ENCODE peak calls at places on chromosomes 3 and 15, in eight cellular contexts. One of them, this sample, is unnamed.
A peak's percentile ranks its signal among the peaks of the same experiment; 100 is the strongest.

GRCh38 chr15:91622676-91623342 is 230.7 kb upstream of the SLCO3A1 start:
- DNase-seq in cardiac fibroblast: no peak
- DNase-seq in GM10248: no peak
- DNase-seq in B cell: no peak
- DNase-seq in prostate gland: no peak
- DNase-seq in H9: no peak
- DNase-seq in GM20000: no peak
- DNase-seq in lower lobe of right lung: no peak
- DNase-seq in this sample: no peak

GRCh38 chr15:99249270-99249817 is at the start of gene TTC23:
- DNase-seq in B cell: no peak
- DNase-seq in GM10248: no peak
- DNase-seq in GM20000: no peak
- DNase-seq in cardiac fibroblast: peak; percentile 90
- DNase-seq in prostate gland: peak; percentile 40
- DNase-seq in lower lobe of right lung: no peak
- DNase-seq in H9: peak; percentile 37
- DNase-seq in this sample: peak; percentile 92

GRCh38 chr3:143595456-143596077 is 252.7 kb downstream of the SLC9A9 start:
- DNase-seq in lower lobe of right lung: no peak
- DNase-seq in prostate gland: no peak
- DNase-seq in H9: no peak
- DNase-seq in GM10248: peak; percentile 42
- DNase-seq in cardiac fibroblast: no peak
- DNase-seq in GM20000: peak; percentile 35
- DNase-seq in B cell: peak; percentile 38
- DNase-seq in this sample: no peak

GRCh38 chr3:131299836-131300235 is 81.7 kb upstream of the NUDT16 start:
- DNase-seq in GM10248: no peak
- DNase-seq in lower lobe of right lung: no peak
- DNase-seq in B cell: no peak
- DNase-seq in cardiac fibroblast: no peak
- DNase-seq in GM20000: no peak
- DNase-seq in prostate gland: no peak
- DNase-seq in H9: no peak
- DNase-seq in this sample: no peak

GRCh38 chr3:114585687-114586086 is 291.9 kb downstream of the TIGIT start:
- DNase-seq in prostate gland: no peak
- DNase-seq in H9: no peak
- DNase-seq in lower lobe of right lung: no peak
- DNase-seq in GM10248: no peak
- DNase-seq in cardiac fibroblast: peak; percentile 15
- DNase-seq in B cell: no peak
- DNase-seq in GM20000: no peak
- DNase-seq in this sample: no peak

GRCh38 chr15:71755571-71755970 is 54.8 kb upstream of the NR2E3 start:
- DNase-seq in lower lobe of right lung: no peak
- DNase-seq in H9: no peak
- DNase-seq in GM10248: no peak
- DNase-seq in cardiac fibroblast: no peak
- DNase-seq in GM20000: no peak
- DNase-seq in B cell: no peak
- DNase-seq in prostate gland: no peak
- DNase-seq in this sample: no peak

GRCh38 chr3:31532587-31533168 is at the start of gene STT3B:
- DNase-seq in GM10248: peak; percentile 78
- DNase-seq in cardiac fibroblast: peak; percentile 88
- DNase-seq in GM20000: peak; percentile 87
- DNase-seq in H9: peak; percentile 78
- DNase-seq in prostate gland: peak; percentile 69
- DNase-seq in B cell: peak; percentile 86
- DNase-seq in lower lobe of right lung: peak; percentile 89
- DNase-seq in this sample: peak; percentile 88

GRCh38 chr15:54159044-54159443 is 180.8 kb downstream of the UNC13C start:
- DNase-seq in lower lobe of right lung: no peak
- DNase-seq in H9: no peak
- DNase-seq in GM20000: no peak
- DNase-seq in cardiac fibroblast: no peak
- DNase-seq in GM10248: no peak
- DNase-seq in prostate gland: no peak
- DNase-seq in B cell: no peak
- DNase-seq in this sample: no peak

GRCh38 chr15:42065478-42065877 is 28.9 kb downstream of the PLA2G4D start:
- DNase-seq in H9: no peak
- DNase-seq in lower lobe of right lung: no peak
- DNase-seq in GM20000: no peak
- DNase-seq in B cell: no peak
- DNase-seq in GM10248: no peak
- DNase-seq in prostate gland: no peak
- DNase-seq in cardiac fibroblast: no peak
- DNase-seq in this sample: no peak

GRCh38 chr3:179421500-179421899 is 29.8 kb downstream of the GNB4 start:
- DNase-seq in GM20000: no peak
- DNase-seq in GM10248: no peak
- DNase-seq in prostate gland: no peak
- DNase-seq in cardiac fibroblast: peak; percentile 77
- DNase-seq in B cell: no peak
- DNase-seq in H9: no peak
- DNase-seq in lower lobe of right lung: no peak
- DNase-seq in this sample: peak; percentile 33

GRCh38 chr3:38133557-38134405 is 3.1 kb downstream of the ACAA1 start:
- DNase-seq in lower lobe of right lung: peak; percentile 45
- DNase-seq in H9: no peak
- DNase-seq in GM10248: no peak
- DNase-seq in B cell: no peak
- DNase-seq in cardiac fibroblast: no peak
- DNase-seq in prostate gland: peak; percentile 74
- DNase-seq in GM20000: no peak
- DNase-seq in this sample: no peak

GRCh38 chr3:143157957-143158548 is 38.5 kb downstream of the CHST2 start:
- DNase-seq in cardiac fibroblast: no peak
- DNase-seq in lower lobe of right lung: no peak
- DNase-seq in GM10248: no peak
- DNase-seq in B cell: no peak
- DNase-seq in prostate gland: no peak
- DNase-seq in GM20000: no peak
- DNase-seq in H9: no peak
- DNase-seq in this sample: no peak

GRCh38 chr3:136141891-136142290 is 54.2 kb downstream of the MSL2 start:
- DNase-seq in GM10248: no peak
- DNase-seq in cardiac fibroblast: no peak
- DNase-seq in lower lobe of right lung: no peak
- DNase-seq in GM20000: no peak
- DNase-seq in H9: no peak
- DNase-seq in B cell: no peak
- DNase-seq in prostate gland: no peak
- DNase-seq in this sample: no peak

GRCh38 chr15:75732206-75732808 is 19.7 kb upstream of the CSPG4 start:
- DNase-seq in GM20000: no peak
- DNase-seq in H9: no peak
- DNase-seq in B cell: peak; percentile 29
- DNase-seq in prostate gland: no peak
- DNase-seq in cardiac fibroblast: no peak
- DNase-seq in GM10248: no peak
- DNase-seq in lower lobe of right lung: peak; percentile 42
- DNase-seq in this sample: no peak

GRCh38 chr15:33402640-33403039 is 91.9 kb downstream of the RYR3 start:
- DNase-seq in lower lobe of right lung: no peak
- DNase-seq in GM20000: no peak
- DNase-seq in B cell: no peak
- DNase-seq in GM10248: no peak
- DNase-seq in H9: no peak
- DNase-seq in prostate gland: no peak
- DNase-seq in cardiac fibroblast: no peak
- DNase-seq in this sample: no peak

GRCh38 chr3:161372321-161373260 is 1.3 kb upstream of the SPTSSB start:
- DNase-seq in cardiac fibroblast: peak; percentile 6
- DNase-seq in B cell: no peak
- DNase-seq in GM20000: peak; percentile 15
- DNase-seq in GM10248: peak; percentile 31
- DNase-seq in prostate gland: peak; percentile 44
- DNase-seq in lower lobe of right lung: peak; percentile 37
- DNase-seq in H9: peak; percentile 73
- DNase-seq in this sample: no peak

GRCh38 chr15:50181983-50182232 is at the start of gene SLC27A2:
- DNase-seq in GM20000: no peak
- DNase-seq in prostate gland: peak; percentile 17
- DNase-seq in lower lobe of right lung: peak; percentile 64
- DNase-seq in cardiac fibroblast: peak; percentile 2
- DNase-seq in B cell: peak; percentile 73
- DNase-seq in H9: peak; percentile 80
- DNase-seq in GM10248: no peak
- DNase-seq in this sample: no peak

GRCh38 chr15:44034933-44035624 is 160.0 kb downstream of the FRMD5 start:
- DNase-seq in H9: no peak
- DNase-seq in GM20000: no peak
- DNase-seq in GM10248: no peak
- DNase-seq in B cell: no peak
- DNase-seq in prostate gland: no peak
- DNase-seq in cardiac fibroblast: peak; percentile 87
- DNase-seq in lower lobe of right lung: no peak
- DNase-seq in this sample: peak; percentile 44

GRCh38 chr3:9409981-9410849 is 12.8 kb downstream of the SETD5 start:
- DNase-seq in lower lobe of right lung: no peak
- DNase-seq in GM10248: peak; percentile 18
- DNase-seq in cardiac fibroblast: no peak
- DNase-seq in prostate gland: no peak
- DNase-seq in B cell: peak; percentile 48
- DNase-seq in H9: no peak
- DNase-seq in GM20000: no peak
- DNase-seq in this sample: no peak

GRCh38 chr15:82570721-82571519 is 30.7 kb upstream of the RPS17 start:
- DNase-seq in GM10248: no peak
- DNase-seq in lower lobe of right lung: no peak
- DNase-seq in H9: peak; percentile 43
- DNase-seq in GM20000: no peak
- DNase-seq in B cell: no peak
- DNase-seq in cardiac fibroblast: peak; percentile 13
- DNase-seq in prostate gland: no peak
- DNase-seq in this sample: no peak

GRCh38 chr15:82571722-82572222 is 31.5 kb upstream of the RPS17 start:
- DNase-seq in cardiac fibroblast: peak; percentile 75
- DNase-seq in lower lobe of right lung: peak; percentile 57
- DNase-seq in GM20000: no peak
- DNase-seq in GM10248: no peak
- DNase-seq in B cell: no peak
- DNase-seq in H9: peak; percentile 71
- DNase-seq in prostate gland: peak; percentile 18
- DNase-seq in this sample: no peak

GRCh38 chr15:82575335-82575734 is 35.1 kb upstream of the RPS17 start:
- DNase-seq in H9: no peak
- DNase-seq in prostate gland: no peak
- DNase-seq in GM20000: no peak
- DNase-seq in GM10248: no peak
- DNase-seq in B cell: no peak
- DNase-seq in cardiac fibroblast: no peak
- DNase-seq in lower lobe of right lung: no peak
- DNase-seq in this sample: no peak

GRCh38 chr15:82572311-82572710 is 32.1 kb upstream of the RPS17 start:
- DNase-seq in cardiac fibroblast: no peak
- DNase-seq in GM10248: no peak
- DNase-seq in lower lobe of right lung: no peak
- DNase-seq in B cell: no peak
- DNase-seq in prostate gland: no peak
- DNase-seq in GM20000: no peak
- DNase-seq in H9: no peak
- DNase-seq in this sample: no peak

GRCh38 chr15:82572986-82573385 is 32.7 kb upstream of the RPS17 start:
- DNase-seq in cardiac fibroblast: no peak
- DNase-seq in B cell: no peak
- DNase-seq in GM10248: no peak
- DNase-seq in GM20000: no peak
- DNase-seq in prostate gland: no peak
- DNase-seq in H9: no peak
- DNase-seq in lower lobe of right lung: no peak
- DNase-seq in this sample: no peak
- TF ChIP-seq CTCF in cardiac fibroblast: no peak
- TF ChIP-seq CTCF in B cell: no peak
- TF ChIP-seq CTCF in GM10248: no peak
- TF ChIP-seq CTCF in GM20000: no peak
- TF ChIP-seq CTCF in prostate gland: no peak
- TF ChIP-seq CTCF in H9: no peak
- TF ChIP-seq CTCF in lower lobe of right lung: no peak
- TF ChIP-seq CTCF in this sample: no peak

GRCh38 chr3:65233561-65233960 is 545.8 kb upstream of the ADAMTS9 start:
- DNase-seq in H9: no peak
- DNase-seq in lower lobe of right lung: no peak
- DNase-seq in B cell: no peak
- DNase-seq in GM20000: no peak
- DNase-seq in prostate gland: no peak
- DNase-seq in GM10248: no peak
- DNase-seq in cardiac fibroblast: no peak
- DNase-seq in this sample: no peak
- TF ChIP-seq CTCF in H9: no peak
- TF ChIP-seq CTCF in lower lobe of right lung: no peak
- TF ChIP-seq CTCF in B cell: no peak
- TF ChIP-seq CTCF in GM20000: no peak
- TF ChIP-seq CTCF in prostate gland: no peak
- TF ChIP-seq CTCF in GM10248: no peak
- TF ChIP-seq CTCF in cardiac fibroblast: no peak
- TF ChIP-seq CTCF in this sample: no peak

DNA sequence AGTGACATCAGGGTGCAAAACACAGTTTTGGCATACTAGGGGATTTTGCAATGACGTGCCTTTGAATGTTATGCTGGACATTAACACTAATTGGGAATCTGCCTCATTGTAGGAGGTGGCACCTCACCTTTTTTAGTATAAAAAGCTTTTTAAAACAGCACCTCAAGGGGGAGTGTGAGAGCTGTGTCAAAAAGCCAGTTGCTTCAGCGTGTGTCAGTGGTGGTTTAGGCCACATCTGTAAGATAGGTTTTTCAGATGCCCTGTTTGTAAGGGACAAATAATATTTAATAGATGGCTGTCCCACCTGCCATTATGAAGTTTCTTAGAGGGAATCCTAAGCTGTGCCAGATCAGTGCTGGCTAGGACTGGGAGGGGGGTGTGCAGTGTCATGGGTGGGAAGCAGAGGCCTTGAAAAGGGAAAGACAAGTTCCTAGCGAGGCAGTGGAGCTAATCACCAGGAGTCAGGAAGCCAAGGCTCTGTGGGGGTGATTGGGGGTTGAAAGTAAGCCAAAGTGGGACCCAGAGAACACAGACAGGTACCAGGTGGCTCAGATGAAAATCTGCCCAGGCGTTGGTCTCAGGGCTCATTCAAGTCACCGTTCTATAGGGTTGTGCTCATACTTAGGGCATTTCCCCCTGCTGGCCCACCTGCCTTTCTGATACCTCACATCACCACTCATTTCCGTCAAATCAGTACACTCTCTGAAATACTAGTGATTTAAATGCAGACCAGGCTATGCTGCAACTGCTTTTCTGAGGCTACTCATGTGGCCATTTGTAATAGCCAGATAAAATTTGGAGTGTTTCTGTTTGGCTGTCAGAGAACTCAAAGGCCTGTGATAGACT is 120.5 kb downstream of the BBX start:
- DNase-seq in cardiac fibroblast: no peak
- DNase-seq in lower lobe of right lung: no peak
- DNase-seq in GM10248: no peak
- DNase-seq in prostate gland: no peak
- DNase-seq in GM20000: no peak
- DNase-seq in H9: no peak
- DNase-seq in B cell: no peak
- DNase-seq in this sample: peak; percentile 49
- TF ChIP-seq CTCF in cardiac fibroblast: peak; percentile 21
- TF ChIP-seq CTCF in lower lobe of right lung: no peak
- TF ChIP-seq CTCF in GM10248: no peak
- TF ChIP-seq CTCF in prostate gland: no peak
- TF ChIP-seq CTCF in GM20000: no peak
- TF ChIP-seq CTCF in H9: peak; percentile 61
- TF ChIP-seq CTCF in B cell: no peak
- TF ChIP-seq CTCF in this sample: peak; percentile 10

GRCh38 chr3:46565607-46566039 is 479 bp downstream of the LRRC2 start:
- DNase-seq in cardiac fibroblast: no peak
- DNase-seq in GM20000: no peak
- DNase-seq in GM10248: no peak
- DNase-seq in prostate gland: no peak
- DNase-seq in H9: peak; percentile 77
- DNase-seq in lower lobe of right lung: no peak
- DNase-seq in B cell: no peak
- DNase-seq in this sample: no peak
- TF ChIP-seq CTCF in cardiac fibroblast: no peak
- TF ChIP-seq CTCF in GM20000: no peak
- TF ChIP-seq CTCF in GM10248: no peak
- TF ChIP-seq CTCF in prostate gland: no peak
- TF ChIP-seq CTCF in H9: no peak
- TF ChIP-seq CTCF in lower lobe of right lung: no peak
- TF ChIP-seq CTCF in B cell: no peak
- TF ChIP-seq CTCF in this sample: no peak